ENCODE peak calls at places on chromosomes 4 and X, in ten cellular contexts. One of them, this sample, is unnamed.

GRCh38 chr4:83503974-83504373 is 19.1 kb upstream of the ABRAXAS1 start:
- DNase-seq in fibroblast of lung: no peak
- DNase-seq in lower leg skin: no peak
- DNase-seq in foreskin keratinocyte: no peak
- DNase-seq in GM23338: no peak
- DNase-seq in lung: no peak
- DNase-seq in AG04450: no peak
- DNase-seq in fibroblast of mammary gland: no peak
- DNase-seq in hepatocyte: no peak
- DNase-seq in fibroblast of pulmonary artery: no peak
- DNase-seq in this sample: no peak

GRCh38 chr4:136056748-136057147 is 1475.5 kb downstream of the PCDH18 start:
- DNase-seq in GM23338: peak
- DNase-seq in hepatocyte: no peak
- DNase-seq in lower leg skin: peak
- DNase-seq in fibroblast of mammary gland: no peak
- DNase-seq in fibroblast of pulmonary artery: no peak
- DNase-seq in lung: no peak
- DNase-seq in fibroblast of lung: no peak
- DNase-seq in foreskin keratinocyte: no peak
- DNase-seq in AG04450: no peak
- DNase-seq in this sample: no peak

GRCh38 chr4:23904639-23905061 is 14.8 kb upstream of the PPARGC1A start:
- DNase-seq in hepatocyte: no peak
- DNase-seq in GM23338: no peak
- DNase-seq in lung: no peak
- DNase-seq in lower leg skin: no peak
- DNase-seq in AG04450: no peak
- DNase-seq in fibroblast of lung: no peak
- DNase-seq in fibroblast of mammary gland: no peak
- DNase-seq in fibroblast of pulmonary artery: no peak
- DNase-seq in foreskin keratinocyte: peak
- DNase-seq in this sample: no peak

GRCh38 chrX:150450519-150451177 is 87.5 kb downstream of the MAMLD1 start:
- DNase-seq in fibroblast of mammary gland: no peak
- DNase-seq in foreskin keratinocyte: peak
- DNase-seq in fibroblast of pulmonary artery: no peak
- DNase-seq in GM23338: no peak
- DNase-seq in lower leg skin: peak
- DNase-seq in lung: no peak
- DNase-seq in AG04450: no peak
- DNase-seq in hepatocyte: no peak
- DNase-seq in fibroblast of lung: no peak
- DNase-seq in this sample: no peak

GRCh38 chr4:89837385-89837995 is 529 bp upstream of the SNCA start:
- DNase-seq in foreskin keratinocyte: peak
- DNase-seq in lower leg skin: peak
- DNase-seq in fibroblast of mammary gland: peak
- DNase-seq in lung: no peak
- DNase-seq in hepatocyte: peak
- DNase-seq in GM23338: no peak
- DNase-seq in fibroblast of pulmonary artery: peak
- DNase-seq in AG04450: no peak
- DNase-seq in fibroblast of lung: peak
- DNase-seq in this sample: peak

GRCh38 chrX:140091276-140091886 is 126.1 kb upstream of the CXorf66 start:
- DNase-seq in lung: no peak
- DNase-seq in lower leg skin: peak
- DNase-seq in fibroblast of mammary gland: no peak
- DNase-seq in fibroblast of pulmonary artery: peak
- DNase-seq in hepatocyte: peak
- DNase-seq in AG04450: no peak
- DNase-seq in fibroblast of lung: no peak
- DNase-seq in foreskin keratinocyte: no peak
- DNase-seq in GM23338: peak
- DNase-seq in this sample: peak

GRCh38 chr4:110049951-110050925 is 137.6 kb downstream of the EGF start:
- DNase-seq in lung: no peak
- DNase-seq in fibroblast of lung: peak
- DNase-seq in lower leg skin: no peak
- DNase-seq in fibroblast of mammary gland: peak
- DNase-seq in GM23338: peak
- DNase-seq in AG04450: peak
- DNase-seq in fibroblast of pulmonary artery: peak
- DNase-seq in foreskin keratinocyte: peak
- DNase-seq in hepatocyte: peak
- DNase-seq in this sample: peak

GRCh38 chr4:117983541-117984451 is 50.5 kb upstream of the NDST3 start:
- DNase-seq in fibroblast of mammary gland: no peak
- DNase-seq in GM23338: no peak
- DNase-seq in fibroblast of lung: no peak
- DNase-seq in fibroblast of pulmonary artery: peak
- DNase-seq in lower leg skin: no peak
- DNase-seq in foreskin keratinocyte: peak
- DNase-seq in lung: no peak
- DNase-seq in hepatocyte: no peak
- DNase-seq in AG04450: no peak
- DNase-seq in this sample: no peak

GRCh38 chrX:153735274-153735673 is 10.6 kb downstream of the ABCD1 start:
- DNase-seq in fibroblast of lung: no peak
- DNase-seq in GM23338: peak
- DNase-seq in fibroblast of mammary gland: no peak
- DNase-seq in fibroblast of pulmonary artery: no peak
- DNase-seq in hepatocyte: no peak
- DNase-seq in AG04450: no peak
- DNase-seq in lower leg skin: no peak
- DNase-seq in lung: no peak
- DNase-seq in foreskin keratinocyte: no peak
- DNase-seq in this sample: no peak

GRCh38 chr4:86338989-86339388 is 20.9 kb downstream of the MAPK10 start:
- DNase-seq in fibroblast of pulmonary artery: peak
- DNase-seq in AG04450: peak
- DNase-seq in hepatocyte: peak
- DNase-seq in GM23338: no peak
- DNase-seq in lung: no peak
- DNase-seq in fibroblast of mammary gland: peak
- DNase-seq in foreskin keratinocyte: peak
- DNase-seq in lower leg skin: no peak
- DNase-seq in fibroblast of lung: peak
- DNase-seq in this sample: peak

GRCh38 chrX:77422886-77423648 is 24.1 kb upstream of the FGF16 start:
- DNase-seq in AG04450: no peak
- DNase-seq in lung: no peak
- DNase-seq in foreskin keratinocyte: no peak
- DNase-seq in lower leg skin: no peak
- DNase-seq in fibroblast of pulmonary artery: no peak
- DNase-seq in GM23338: peak
- DNase-seq in hepatocyte: no peak
- DNase-seq in fibroblast of mammary gland: no peak
- DNase-seq in fibroblast of lung: no peak
- DNase-seq in this sample: no peak

GRCh38 chr4:125849869-125850268 is 535.1 kb downstream of the FAT4 start:
- DNase-seq in fibroblast of mammary gland: peak
- DNase-seq in fibroblast of pulmonary artery: peak
- DNase-seq in lung: no peak
- DNase-seq in hepatocyte: no peak
- DNase-seq in lower leg skin: no peak
- DNase-seq in fibroblast of lung: peak
- DNase-seq in foreskin keratinocyte: no peak
- DNase-seq in AG04450: peak
- DNase-seq in GM23338: no peak
- DNase-seq in this sample: peak

GRCh38 chrX:15158736-15159406 is 111.0 kb downstream of the ASB9 start:
- DNase-seq in GM23338: no peak
- DNase-seq in foreskin keratinocyte: peak
- DNase-seq in lung: no peak
- DNase-seq in hepatocyte: no peak
- DNase-seq in lower leg skin: no peak
- DNase-seq in fibroblast of lung: no peak
- DNase-seq in fibroblast of pulmonary artery: no peak
- DNase-seq in fibroblast of mammary gland: peak
- DNase-seq in AG04450: no peak
- DNase-seq in this sample: no peak

GRCh38 chr4:187184513-187184912 is 460.9 kb upstream of the FAT1 start:
- DNase-seq in fibroblast of pulmonary artery: no peak
- DNase-seq in lower leg skin: no peak
- DNase-seq in fibroblast of lung: no peak
- DNase-seq in GM23338: no peak
- DNase-seq in lung: no peak
- DNase-seq in foreskin keratinocyte: peak
- DNase-seq in fibroblast of mammary gland: no peak
- DNase-seq in hepatocyte: no peak
- DNase-seq in AG04450: no peak
- DNase-seq in this sample: no peak

GRCh38 chrX:18448416-18448815 is 23.0 kb downstream of the CDKL5 start:
- DNase-seq in lower leg skin: no peak
- DNase-seq in foreskin keratinocyte: no peak
- DNase-seq in AG04450: no peak
- DNase-seq in lung: no peak
- DNase-seq in fibroblast of pulmonary artery: peak
- DNase-seq in GM23338: no peak
- DNase-seq in hepatocyte: no peak
- DNase-seq in fibroblast of lung: no peak
- DNase-seq in fibroblast of mammary gland: peak
- DNase-seq in this sample: no peak

GRCh38 chrX:137428777-137429564 is 137.0 kb upstream of the ZIC3 start:
- DNase-seq in hepatocyte: no peak
- DNase-seq in lower leg skin: no peak
- DNase-seq in fibroblast of lung: no peak
- DNase-seq in fibroblast of pulmonary artery: no peak
- DNase-seq in AG04450: no peak
- DNase-seq in lung: no peak
- DNase-seq in foreskin keratinocyte: no peak
- DNase-seq in GM23338: peak
- DNase-seq in fibroblast of mammary gland: no peak
- DNase-seq in this sample: no peak
- TF ChIP-seq CTCF in hepatocyte: no peak
- TF ChIP-seq CTCF in lower leg skin: no peak
- TF ChIP-seq CTCF in fibroblast of lung: no peak
- TF ChIP-seq CTCF in fibroblast of pulmonary artery: no peak
- TF ChIP-seq CTCF in AG04450: no peak
- TF ChIP-seq CTCF in lung: no peak
- TF ChIP-seq CTCF in foreskin keratinocyte: no peak
- TF ChIP-seq CTCF in GM23338: peak
- TF ChIP-seq CTCF in fibroblast of mammary gland: no peak
- TF ChIP-seq CTCF in this sample: no peak

GRCh38 chrX:13898084-13898483 is 81.2 kb upstream of the GPM6B start:
- DNase-seq in GM23338: peak
- DNase-seq in foreskin keratinocyte: peak
- DNase-seq in hepatocyte: no peak
- DNase-seq in fibroblast of mammary gland: peak
- DNase-seq in fibroblast of lung: peak
- DNase-seq in AG04450: no peak
- DNase-seq in fibroblast of pulmonary artery: no peak
- DNase-seq in lower leg skin: no peak
- DNase-seq in lung: no peak
- DNase-seq in this sample: peak

GRCh38 chrX:13899607-13900006 is 82.7 kb upstream of the GPM6B start:
- DNase-seq in GM23338: no peak
- DNase-seq in lower leg skin: no peak
- DNase-seq in foreskin keratinocyte: peak
- DNase-seq in AG04450: peak
- DNase-seq in lung: no peak
- DNase-seq in hepatocyte: peak
- DNase-seq in fibroblast of mammary gland: peak
- DNase-seq in fibroblast of lung: peak
- DNase-seq in fibroblast of pulmonary artery: peak
- DNase-seq in this sample: peak

GRCh38 chrX:13898603-13899002 is 81.7 kb upstream of the GPM6B start:
- DNase-seq in GM23338: no peak
- DNase-seq in AG04450: no peak
- DNase-seq in fibroblast of pulmonary artery: no peak
- DNase-seq in hepatocyte: no peak
- DNase-seq in fibroblast of mammary gland: peak
- DNase-seq in fibroblast of lung: no peak
- DNase-seq in lung: no peak
- DNase-seq in foreskin keratinocyte: peak
- DNase-seq in lower leg skin: no peak
- DNase-seq in this sample: peak

GRCh38 chrX:13894888-13895564 is 78.1 kb upstream of the GPM6B start:
- DNase-seq in GM23338: no peak
- DNase-seq in foreskin keratinocyte: no peak
- DNase-seq in lung: no peak
- DNase-seq in fibroblast of pulmonary artery: no peak
- DNase-seq in hepatocyte: no peak
- DNase-seq in fibroblast of lung: peak
- DNase-seq in lower leg skin: no peak
- DNase-seq in AG04450: no peak
- DNase-seq in fibroblast of mammary gland: peak
- DNase-seq in this sample: peak

GRCh38 chrX:13897571-13897970 is 80.7 kb upstream of the GPM6B start:
- DNase-seq in lung: no peak
- DNase-seq in fibroblast of lung: peak
- DNase-seq in hepatocyte: no peak
- DNase-seq in AG04450: no peak
- DNase-seq in foreskin keratinocyte: no peak
- DNase-seq in lower leg skin: no peak
- DNase-seq in fibroblast of mammary gland: peak
- DNase-seq in GM23338: no peak
- DNase-seq in fibroblast of pulmonary artery: no peak
- DNase-seq in this sample: peak
- TF ChIP-seq CTCF in lung: no peak
- TF ChIP-seq CTCF in fibroblast of lung: no peak
- TF ChIP-seq CTCF in hepatocyte: no peak
- TF ChIP-seq CTCF in AG04450: no peak
- TF ChIP-seq CTCF in foreskin keratinocyte: no peak
- TF ChIP-seq CTCF in lower leg skin: no peak
- TF ChIP-seq CTCF in fibroblast of mammary gland: no peak
- TF ChIP-seq CTCF in GM23338: no peak
- TF ChIP-seq CTCF in fibroblast of pulmonary artery: no peak
- TF ChIP-seq CTCF in this sample: no peak

DNA sequence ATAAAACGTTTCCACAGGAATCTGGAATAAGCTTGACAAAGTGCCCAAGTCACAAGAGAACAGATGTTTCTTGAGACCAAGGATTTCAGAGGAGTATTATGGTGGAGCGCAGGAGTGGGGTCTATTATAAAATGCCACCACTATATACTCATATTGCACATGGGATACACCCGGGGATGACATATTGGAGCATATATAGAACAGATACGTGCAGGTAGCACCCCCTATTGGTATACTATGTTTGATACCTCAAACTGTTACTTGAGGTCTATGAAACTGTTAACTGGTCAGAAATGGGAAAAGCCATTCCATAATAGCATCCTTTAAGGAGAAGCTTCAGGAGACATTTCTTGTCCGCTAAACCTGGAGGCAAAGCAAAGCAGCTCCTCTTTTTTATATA is 86.0 kb downstream of the PCYT1B start:
- DNase-seq in lung: no peak
- DNase-seq in foreskin keratinocyte: no peak
- DNase-seq in fibroblast of lung: no peak
- DNase-seq in fibroblast of mammary gland: peak
- DNase-seq in GM23338: peak
- DNase-seq in lower leg skin: no peak
- DNase-seq in AG04450: no peak
- DNase-seq in hepatocyte: no peak
- DNase-seq in fibroblast of pulmonary artery: peak
- DNase-seq in this sample: peak
- TF ChIP-seq CTCF in lung: no peak
- TF ChIP-seq CTCF in foreskin keratinocyte: peak
- TF ChIP-seq CTCF in fibroblast of lung: no peak
- TF ChIP-seq CTCF in fibroblast of mammary gland: peak
- TF ChIP-seq CTCF in GM23338: peak
- TF ChIP-seq CTCF in lower leg skin: no peak
- TF ChIP-seq CTCF in AG04450: no peak
- TF ChIP-seq CTCF in hepatocyte: no peak
- TF ChIP-seq CTCF in fibroblast of pulmonary artery: peak
- TF ChIP-seq CTCF in this sample: no peak

GRCh38 chrX:144722307-144722706 is 525.0 kb upstream of the SPANXN1 start:
- DNase-seq in lower leg skin: no peak
- DNase-seq in fibroblast of lung: no peak
- DNase-seq in foreskin keratinocyte: no peak
- DNase-seq in fibroblast of mammary gland: no peak
- DNase-seq in GM23338: peak
- DNase-seq in fibroblast of pulmonary artery: no peak
- DNase-seq in AG04450: no peak
- DNase-seq in hepatocyte: no peak
- DNase-seq in lung: no peak
- DNase-seq in this sample: no peak
- TF ChIP-seq CTCF in lower leg skin: no peak
- TF ChIP-seq CTCF in fibroblast of lung: no peak
- TF ChIP-seq CTCF in foreskin keratinocyte: no peak
- TF ChIP-seq CTCF in fibroblast of mammary gland: no peak
- TF ChIP-seq CTCF in GM23338: no peak
- TF ChIP-seq CTCF in fibroblast of pulmonary artery: no peak
- TF ChIP-seq CTCF in AG04450: no peak
- TF ChIP-seq CTCF in hepatocyte: no peak
- TF ChIP-seq CTCF in lung: no peak
- TF ChIP-seq CTCF in this sample: no peak

This sample was measured in foreskin fibroblast.